ENCODE peak calls at places on chromosomes 2 and 18, in four cellular contexts. Z is breast epithelium, N is stomach, D is right cardiac atrium. G is an unnamed sample. For H3K4me1, the result is how much of the 10 kb centered on the place peaks cover.

GRCh38 chr2:33123216-33123615 is 176.5 kb downstream of the LTBP1 start:
- DNase-seq in N (no peak), Z (no peak), D (no peak), G (peak)

GRCh38 chr2:134839649-134840048 is 1.2 kb downstream of the ACMSD start:
- DNase-seq in Z (no peak), D (no peak), N (no peak), G (no peak)

GRCh38 chr2:191678437-191679110 is 638 bp downstream of the NABP1 start:
- DNase-seq in N (peak), Z (no peak), D (peak), G (no peak)

GRCh38 chr2:233856184-233856583 is 1.8 kb upstream of the HJURP start:
- DNase-seq in D (no peak), Z (no peak), N (no peak), G (no peak)

GRCh38 chr2:134603966-134604365 is 114.8 kb downstream of the TMEM163 start:
- DNase-seq in Z (no peak), D (no peak), N (no peak), G (no peak)

GRCh38 chr18:52288403-52289004 is 51.5 kb upstream of the DCC start:
- DNase-seq in D (no peak), N (peak), Z (no peak), G (no peak)

GRCh38 chr2:65686928-65687521 is 254.6 kb upstream of the SPRED2 start:
- DNase-seq in Z (no peak), D (no peak), N (no peak), G (no peak)

GRCh38 chr2:178641498-178641897 is 161.2 kb downstream of the PLEKHA3 start:
- DNase-seq in D (no peak), Z (no peak), N (no peak), G (no peak)

GRCh38 chr18:79657342-79657996 is 22.1 kb upstream of the CTDP1 start:
- DNase-seq in Z (no peak), N (no peak), D (no peak), G (no peak)

GRCh38 chr2:19462228-19462627 is 103.8 kb upstream of the OSR1 start:
- DNase-seq in D (no peak), N (no peak), Z (no peak), G (no peak)

GRCh38 chr18:67705748-67706147 is 189.2 kb upstream of the DSEL start:
- DNase-seq in N (no peak), Z (no peak), D (no peak), G (no peak)

GRCh38 chr2:12416600-12416999 is 300.1 kb upstream of the TRIB2 start:
- DNase-seq in D (peak), Z (no peak), N (peak), G (no peak)

GRCh38 chr2:47046271-47046670 is 108.8 kb downstream of the STPG4 start:
- DNase-seq in D (no peak), Z (no peak), N (no peak), G (no peak)
- H3K4me1 ChIP-seq in D (under half), Z (under half), N (under half), G (under half)

GRCh38 chr2:156157670-156158069 is 174.9 kb downstream of the NR4A2 start:
- DNase-seq in Z (no peak), N (no peak), D (no peak), G (no peak)
- H3K4me1 ChIP-seq in Z (under half), N (under half), D (under half), G (under half)

DNA sequence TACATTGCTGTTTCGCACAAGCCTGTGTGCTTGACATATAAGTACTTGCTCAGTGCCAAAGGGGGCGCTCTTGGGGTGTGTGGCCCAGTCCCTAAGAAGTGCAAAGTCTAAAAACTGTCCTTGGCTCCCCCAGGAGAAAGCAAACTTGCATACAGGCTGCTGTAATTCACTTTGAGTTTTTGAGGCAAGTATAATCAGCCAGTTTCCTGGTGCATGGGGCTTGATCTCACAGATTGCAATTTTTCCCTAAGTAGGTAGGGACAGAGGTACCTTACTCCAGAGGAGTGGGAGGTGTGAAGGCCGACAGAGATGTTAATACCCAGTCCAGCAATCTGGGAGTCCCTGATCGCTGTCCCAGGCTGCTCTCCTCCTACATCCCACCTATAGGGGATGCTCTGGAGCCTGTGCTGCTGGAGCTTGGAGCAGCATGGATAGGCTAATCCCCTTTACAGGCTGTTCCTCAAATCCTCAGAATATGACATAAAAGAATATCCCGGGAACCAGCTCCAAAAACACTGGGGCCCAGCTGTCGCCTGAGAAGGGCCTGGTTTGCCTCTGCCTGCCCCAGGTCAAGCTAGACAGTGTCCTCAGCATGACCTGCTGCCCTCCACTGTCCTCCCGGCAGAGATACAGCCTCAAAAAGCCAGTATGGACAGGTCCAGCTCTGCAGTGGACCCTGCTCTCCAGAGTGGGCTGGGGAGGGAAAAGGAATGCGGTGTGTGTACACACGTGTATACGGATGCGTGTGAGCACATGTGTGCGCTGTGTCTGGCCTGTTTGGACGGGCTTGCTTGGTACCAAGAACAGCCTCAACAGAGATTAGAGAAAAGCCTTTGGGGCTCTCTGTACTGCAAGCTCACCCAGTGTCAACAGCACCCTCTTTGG is 136.6 kb upstream of the HAAO start:
- DNase-seq in N (no peak), Z (no peak), D (no peak), G (no peak)
- H3K4me1 ChIP-seq in N (half or more), Z (half or more), D (half or more), G (half or more)

GRCh38 chr2:10329584-10329879 is 26.8 kb downstream of the HPCAL1 start:
- DNase-seq in D (no peak), N (no peak), Z (no peak), G (no peak)
- H3K4me1 ChIP-seq in D (under half), N (under half), Z (under half), G (under half)

DNA sequence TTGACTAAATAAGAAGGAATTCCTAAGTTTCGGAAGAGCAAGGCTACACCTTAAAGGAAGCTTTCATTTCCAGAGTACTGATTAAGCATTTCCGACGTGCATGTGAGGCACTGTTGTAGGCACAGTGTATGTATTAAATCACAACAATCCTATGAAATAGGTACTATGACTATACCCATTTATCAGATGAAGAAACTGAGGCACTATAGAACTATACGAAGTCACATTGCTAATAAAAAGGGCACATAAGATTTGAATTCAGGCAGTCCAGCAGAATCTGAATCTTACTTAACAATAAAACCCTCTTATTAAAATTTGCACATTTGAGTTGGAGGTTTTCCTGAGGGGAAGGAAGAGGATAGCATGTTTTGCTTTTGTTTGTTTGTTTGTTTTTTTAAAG is 243.5 kb upstream of the FANCL start:
- DNase-seq in N (no peak), D (no peak), Z (no peak), G (no peak)
- H3K4me1 ChIP-seq in N (under half), D (under half), Z (under half), G (under half)

DNA sequence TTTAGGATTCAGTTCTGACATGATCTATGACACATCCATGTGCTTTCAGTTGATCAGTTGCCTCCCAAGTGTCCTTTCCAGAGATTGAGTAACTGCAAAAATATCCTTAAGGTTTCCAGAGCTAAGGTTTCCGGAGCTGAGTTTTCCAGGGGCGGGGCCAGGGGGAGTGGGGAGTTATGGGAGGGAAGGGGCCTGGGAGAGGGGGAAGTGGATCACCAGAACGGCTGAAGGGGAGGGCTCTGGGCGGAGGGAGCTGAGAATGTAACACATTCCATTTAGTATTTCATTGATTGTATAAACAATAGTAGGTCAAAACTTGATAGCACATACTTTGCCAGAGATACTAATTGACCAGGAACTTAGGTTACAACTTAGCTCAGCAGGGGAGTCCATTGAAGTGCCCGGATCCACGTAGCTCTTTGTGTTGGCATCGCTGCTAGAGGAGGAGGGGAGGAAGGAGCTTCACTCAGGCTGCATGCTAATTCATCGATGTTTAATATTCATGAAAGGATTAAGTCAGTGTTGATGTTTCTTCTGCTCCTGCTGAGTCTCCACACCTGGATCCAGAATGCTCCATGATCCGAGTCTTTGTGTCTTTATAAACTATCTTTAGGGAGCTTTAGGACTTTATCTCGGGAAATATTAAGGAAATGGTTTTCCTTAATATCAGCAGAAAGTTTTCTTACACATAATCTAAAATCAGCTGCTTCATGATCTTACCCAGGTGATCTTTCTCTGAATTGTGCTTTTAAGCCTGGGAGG is 289.7 kb downstream of the ALPK2 start:
- DNase-seq in N (peak), D (peak), Z (no peak), G (no peak)
- H3K4me1 ChIP-seq in N (under half), D (under half), Z (under half), G (under half)

GRCh38 chr2:142571934-142572333 is 305.5 kb upstream of the KYNU start:
- DNase-seq in N (no peak), Z (no peak), D (no peak), G (no peak)
- H3K4me1 ChIP-seq in N (under half), Z (under half), D (under half), G (under half)

GRCh38 chr2:95342556-95343320 is 45.6 kb downstream of the KCNIP3 start:
- DNase-seq in D (no peak), Z (peak), N (no peak), G (no peak)
- H3K4me1 ChIP-seq in D (under half), Z (under half), N (under half), G (under half)